ENCODE peak calls at places on chromosomes 6 and 20, in seven cellular contexts. Q is central memory CD8-positive, alpha-beta T cell; A is dorsolateral prefrontal cortex; E is CD8-positive, alpha-beta T cell; O is HFFc6; P is glomerular endothelial cell; J is mucosa of descending colon. K is an unnamed sample.

GRCh38 chr6:119978274-119978889 is 628.8 kb upstream of the MAN1A1 start:
- DNase-seq in Q (no peak), A (no peak), E (no peak), O (no peak), P (no peak), J (no peak), K (peak)

GRCh38 chr6:130176378-130176777 is 46.4 kb downstream of the SAMD3 start:
- DNase-seq in Q (no peak), A (no peak), E (no peak), O (no peak), P (no peak), J (no peak), K (no peak)

GRCh38 chr6:2237001-2237400 is 8.4 kb downstream of the GMDS start:
- DNase-seq in Q (no peak), A (no peak), E (no peak), O (peak), P (peak), J (no peak), K (peak)

GRCh38 chr6:72418495-72418894 is 203.4 kb upstream of the KCNQ5 start:
- DNase-seq in Q (no peak), A (peak), E (no peak), O (peak), P (no peak), J (no peak), K (no peak)

GRCh38 chr20:40687384-40688128 is 1.5 kb downstream of the MAFB start:
- DNase-seq in Q (no peak), A (no peak), E (no peak), O (no peak), P (no peak), J (no peak), K (no peak)

GRCh38 chr20:21509597-21510331 is 4.1 kb downstream of the NKX2-2 start:
- DNase-seq in Q (no peak), A (no peak), E (no peak), O (peak), P (no peak), J (no peak), K (no peak)

GRCh38 chr6:31899215-31899614 is 1.7 kb upstream of the EHMT2 start:
- DNase-seq in Q (no peak), A (no peak), E (no peak), O (no peak), P (no peak), J (no peak), K (no peak)

GRCh38 chr20:31652917-31653385 is 15.2 kb downstream of the COX4I2 start:
- DNase-seq in Q (no peak), A (no peak), E (no peak), O (peak), P (no peak), J (no peak), K (no peak)

GRCh38 chr20:43744966-43745733 is 18.3 kb upstream of the GTSF1L start:
- DNase-seq in Q (no peak), A (no peak), E (no peak), O (no peak), P (no peak), J (no peak), K (no peak)

GRCh38 chr6:38509713-38510112 is 130.0 kb downstream of the BTBD9 start:
- DNase-seq in Q (no peak), A (no peak), E (no peak), O (peak), P (no peak), J (no peak), K (no peak)

GRCh38 chr6:169112483-169113320 is 140.9 kb downstream of the THBS2 start:
- DNase-seq in Q (no peak), A (no peak), E (no peak), O (no peak), P (no peak), J (no peak), K (no peak)

GRCh38 chr6:36949636-36950035 is 4.9 kb upstream of the PI16 start:
- DNase-seq in Q (no peak), A (no peak), E (no peak), O (peak), P (peak), J (no peak), K (no peak)

GRCh38 chr20:1845701-1846100 is 49.5 kb upstream of the SIRPA start:
- DNase-seq in Q (no peak), A (no peak), E (no peak), O (no peak), P (no peak), J (no peak), K (no peak)

GRCh38 chr20:38201356-38201755 is 36.3 kb upstream of the TGM2 start:
- DNase-seq in Q (no peak), A (no peak), E (no peak), O (peak), P (no peak), J (peak), K (no peak)

GRCh38 chr6:42451595-42452170 is at the start of gene TRERF1:
- DNase-seq in Q (peak), A (peak), E (peak), O (peak), P (no peak), J (peak), K (peak)

GRCh38 chr6:5282191-5282623 is 20.9 kb downstream of the FARS2 start:
- DNase-seq in Q (no peak), A (no peak), E (no peak), O (no peak), P (no peak), J (no peak), K (no peak)